ENCODE peak calls at places on chromosomes 12 and 14, in ten cellular contexts. N is upper lobe of right lung; C is AG04450; J is neural progenitor cell; O is pancreas; Q is fibroblast of lung; A is esophagus squamous epithelium; S is left ventricle myocardium inferior; D is CD4-positive, alpha-beta T cell; U is uterus. F is an unnamed sample.

GRCh38 chr12:39971348-39971747 is 134.5 kb downstream of the SLC2A13 start:
- DNase-seq in O (no peak), J (no peak), U (no peak), A (no peak), S (no peak), Q (no peak), N (no peak), C (no peak), D (no peak), F (no peak)

GRCh38 chr14:92252291-92252690 is 70.7 kb upstream of the SLC24A4 start:
- DNase-seq in S (no peak), U (no peak), A (no peak), J (no peak), N (no peak), D (no peak), Q (no peak), C (no peak), O (no peak), F (no peak)

GRCh38 chr12:15688202-15688736 is 100.9 kb downstream of the EPS8 start:
- DNase-seq in A (no peak), S (peak; percentile 60), Q (no peak), D (no peak), N (peak; percentile 77), O (no peak), J (no peak), C (no peak), U (no peak), F (peak; percentile 37)

GRCh38 chr12:99620159-99620479 is 27.4 kb upstream of the GARIN6 start:
- DNase-seq in D (no peak), A (no peak), N (no peak), C (no peak), S (no peak), Q (no peak), O (no peak), J (no peak), U (no peak), F (no peak)

GRCh38 chr12:50467441-50467840 is 37.3 kb upstream of the DIP2B start:
- DNase-seq in O (no peak), N (no peak), U (no peak), C (no peak), J (no peak), S (no peak), D (no peak), A (no peak), Q (no peak), F (no peak)

GRCh38 chr14:96271421-96271762 is 15.4 kb downstream of the BDKRB1 start:
- DNase-seq in S (no peak), O (no peak), C (no peak), N (no peak), J (no peak), Q (no peak), D (no peak), U (no peak), A (no peak), F (no peak)

GRCh38 chr14:88904864-88905263 is 80.4 kb downstream of the TTC8 start:
- DNase-seq in S (no peak), A (no peak), U (no peak), O (no peak), J (no peak), D (no peak), Q (peak; percentile 93), C (no peak), N (no peak), F (no peak)

GRCh38 chr14:104688755-104689619 is at the start of gene INF2:
- DNase-seq in S (peak; percentile 69), J (peak; percentile 80), D (peak; percentile 44), O (peak; percentile 88), N (peak; percentile 83), Q (peak; percentile 56), C (no peak), A (no peak), U (peak; percentile 66), F (peak; percentile 35)

GRCh38 chr12:90855534-90855933 is 99.4 kb downstream of the CCER1 start:
- DNase-seq in O (no peak), Q (no peak), S (no peak), J (no peak), C (no peak), A (no peak), U (no peak), N (no peak), D (no peak), F (no peak)

GRCh38 chr12:90854136-90854689 is 100.8 kb downstream of the CCER1 start:
- DNase-seq in D (no peak), C (peak; percentile 13), N (no peak), J (peak; percentile 75), A (no peak), S (no peak), U (no peak), Q (peak; percentile 42), O (no peak), F (no peak)

GRCh38 chr12:90859591-90859990 is 95.4 kb downstream of the CCER1 start:
- DNase-seq in Q (no peak), S (no peak), N (no peak), O (no peak), C (no peak), A (no peak), J (no peak), D (no peak), U (no peak), F (no peak)

DNA sequence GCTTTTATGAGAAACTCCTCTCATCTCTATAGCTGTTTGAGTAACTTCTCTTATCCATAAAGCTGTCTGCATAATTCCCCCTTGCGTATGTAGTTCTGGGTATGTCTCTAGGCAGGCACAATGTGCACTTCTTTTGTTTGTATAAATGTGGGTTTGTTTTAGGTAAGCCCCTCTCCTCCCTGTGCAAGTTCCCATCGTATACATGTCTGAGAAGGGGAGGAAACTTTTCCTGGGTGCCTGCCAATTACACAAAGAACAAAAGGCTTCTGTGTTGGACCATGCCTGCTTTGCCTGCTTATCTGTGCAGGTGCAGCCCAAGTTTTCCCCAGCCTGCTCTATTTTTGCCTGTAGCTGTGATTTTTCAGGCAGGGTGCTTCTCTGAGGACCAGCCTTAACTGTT is 96.7 kb downstream of the CCER1 start:
- DNase-seq in C (no peak), S (no peak), N (no peak), D (no peak), O (no peak), Q (peak; percentile 53), J (peak; percentile 54), U (no peak), A (no peak), F (no peak)
- TF ChIP-seq CTCF in C (no peak), S (no peak), N (no peak), D (no peak), O (no peak), Q (no peak), J (no peak), U (no peak), A (no peak), F (no peak)

GRCh38 chr12:3920378-3921141 is 47.4 kb upstream of the PARP11 start:
- DNase-seq in D (no peak), A (no peak), N (no peak), C (no peak), Q (peak; percentile 26), J (no peak), O (no peak), U (no peak), S (no peak), F (no peak)

GRCh38 chr12:3922033-3922432 is 48.8 kb upstream of the PARP11 start:
- DNase-seq in Q (no peak), N (no peak), C (no peak), D (no peak), U (no peak), A (no peak), S (no peak), J (no peak), O (no peak), F (no peak)

GRCh38 chr12:3921142-3921520 is 47.9 kb upstream of the PARP11 start:
- DNase-seq in S (no peak), D (no peak), Q (no peak), O (no peak), J (no peak), A (no peak), C (no peak), N (no peak), U (no peak), F (no peak)

GRCh38 chr12:3924761-3925160 is 51.6 kb upstream of the PARP11 start:
- DNase-seq in N (no peak), J (no peak), C (no peak), Q (no peak), A (no peak), S (no peak), U (no peak), D (no peak), O (no peak), F (no peak)

DNA sequence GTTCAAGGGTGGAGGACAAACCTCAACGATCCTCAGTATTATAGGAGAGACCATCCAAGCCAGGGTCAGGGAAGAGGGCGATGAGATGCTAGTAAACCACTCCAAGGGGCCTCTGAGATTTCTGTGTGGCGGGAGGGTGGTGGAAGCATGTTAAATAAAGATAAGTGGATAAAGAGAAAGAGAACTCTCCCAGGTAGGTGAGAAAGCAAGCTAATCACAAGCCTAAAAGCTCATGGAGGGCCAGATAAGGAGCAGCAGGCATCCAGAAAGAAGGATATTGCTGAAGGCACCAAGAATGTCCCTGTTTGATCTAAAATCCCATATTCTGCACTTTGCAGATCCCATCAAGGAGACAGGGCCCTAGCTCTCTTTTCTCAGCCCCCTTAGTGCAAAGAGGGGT is 48.3 kb upstream of the PARP11 start:
- DNase-seq in O (no peak), S (no peak), A (no peak), C (no peak), Q (no peak), D (no peak), N (no peak), U (no peak), J (no peak), F (no peak)
- H3K27me3 ChIP-seq in O (no peaks in the 10 kb centered on the region), S (peaks cover 90% of the 10 kb centered on the region), A (no peaks in the 10 kb centered on the region), C (peaks cover 15% of the 10 kb centered on the region), Q (peaks cover 3% of the 10 kb centered on the region), D (no peaks in the 10 kb centered on the region), N (peaks cover 32% of the 10 kb centered on the region), U (no peaks in the 10 kb centered on the region), J (no peaks in the 10 kb centered on the region), F (peaks cover 4% of the 10 kb centered on the region)

GRCh38 chr14:61609143-61609851 is 86.0 kb upstream of the HIF1A start:
- DNase-seq in C (no peak), O (no peak), J (peak; percentile 79), N (no peak), D (no peak), S (no peak), U (peak; percentile 19), A (no peak), Q (peak; percentile 82), F (no peak)

GRCh38 chr14:61609885-61610284 is 85.4 kb upstream of the HIF1A start:
- DNase-seq in O (no peak), N (no peak), S (no peak), A (no peak), U (no peak), Q (peak; percentile 54), D (no peak), J (no peak), C (peak; percentile 84), F (no peak)

GRCh38 chr14:61610900-61611299 is 84.4 kb upstream of the HIF1A start:
- DNase-seq in C (no peak), A (no peak), N (no peak), U (no peak), D (no peak), O (no peak), S (no peak), Q (no peak), J (no peak), F (no peak)

GRCh38 chr14:61608245-61609142 is 86.8 kb upstream of the HIF1A start:
- DNase-seq in O (no peak), A (no peak), S (no peak), Q (peak; percentile 86), C (no peak), U (no peak), J (peak; percentile 87), N (no peak), D (no peak), F (no peak)

GRCh38 chr14:61607570-61608244 is 87.6 kb upstream of the HIF1A start:
- DNase-seq in O (no peak), A (no peak), Q (no peak), S (no peak), C (no peak), J (peak; percentile 28), U (no peak), D (no peak), N (no peak), F (no peak)
- TF ChIP-seq CTCF in O (no peak), A (no peak), Q (no peak), S (no peak), C (no peak), J (peak; percentile 29), U (no peak), D (no peak), N (no peak), F (no peak)

GRCh38 chr14:102510616-102511520 is 1.3 kb upstream of the ANKRD9 start:
- DNase-seq in U (no peak), J (peak; percentile 91), C (no peak), Q (no peak), S (peak; percentile 55), A (no peak), D (no peak), O (no peak), N (peak; percentile 74), F (peak; percentile 43)
- H3K27me3 ChIP-seq in U (no peaks in the 10 kb centered on the region), J (no peaks in the 10 kb centered on the region), C (no peaks in the 10 kb centered on the region), Q (no peaks in the 10 kb centered on the region), S (no peaks in the 10 kb centered on the region), A (no peaks in the 10 kb centered on the region), D (no peaks in the 10 kb centered on the region), O (no peaks in the 10 kb centered on the region), N (no peaks in the 10 kb centered on the region), F (no peaks in the 10 kb centered on the region)